ENCODE peak calls at places on chromosome 18, in nine cellular contexts. J is CD4-positive, alpha-beta T cell; I is RWPE1; Z is GM23248; R is right lobe of liver; M is kidney; B is fibroblast of lung; L is dorsolateral prefrontal cortex; N is HepG2. Q is an unnamed sample.

GRCh38 chr18:22563098-22563707 is 145.5 kb upstream of the CTAGE1 start:
- DNase-seq in J (no peak), I (peak), Z (peak), R (no peak), M (no peak), B (peak), L (no peak), N (peak), Q (no peak)

GRCh38 chr18:2914185-2914584 is 67.4 kb downstream of the EMILIN2 start:
- DNase-seq in J (no peak), I (no peak), Z (no peak), R (no peak), M (peak), B (no peak), L (no peak), N (no peak), Q (no peak)

GRCh38 chr18:14945984-14946383 is 198.0 kb downstream of the ANKRD30B start:
- DNase-seq in J (no peak), I (no peak), Z (peak), R (no peak), M (no peak), B (no peak), L (no peak), N (no peak), Q (no peak)

GRCh38 chr18:8703181-8703638 is 2.1 kb upstream of the MTCL1 start:
- DNase-seq in J (no peak), I (no peak), Z (no peak), R (no peak), M (no peak), B (no peak), L (no peak), N (no peak), Q (no peak)

GRCh38 chr18:7598167-7599062 is 31.3 kb downstream of the PTPRM start:
- DNase-seq in J (no peak), I (no peak), Z (peak), R (no peak), M (no peak), B (peak), L (no peak), N (no peak), Q (no peak)

GRCh38 chr18:21110667-21111350 is 804 bp downstream of the ROCK1 start:
- DNase-seq in J (peak), I (no peak), Z (peak), R (peak), M (peak), B (peak), L (peak), N (no peak), Q (peak)

GRCh38 chr18:8424917-8425725 is 184.1 kb upstream of the RAB12 start:
- DNase-seq in J (no peak), I (peak), Z (peak), R (no peak), M (no peak), B (peak), L (no peak), N (peak), Q (no peak)

GRCh38 chr18:79425573-79425895 is 29.8 kb downstream of the NFATC1 start:
- DNase-seq in J (no peak), I (no peak), Z (no peak), R (no peak), M (peak), B (no peak), L (no peak), N (no peak), Q (no peak)

GRCh38 chr18:54269924-54270844 is 867 bp downstream of the POLI start:
- DNase-seq in J (peak), I (no peak), Z (peak), R (peak), M (no peak), B (peak), L (no peak), N (peak), Q (no peak)

DNA sequence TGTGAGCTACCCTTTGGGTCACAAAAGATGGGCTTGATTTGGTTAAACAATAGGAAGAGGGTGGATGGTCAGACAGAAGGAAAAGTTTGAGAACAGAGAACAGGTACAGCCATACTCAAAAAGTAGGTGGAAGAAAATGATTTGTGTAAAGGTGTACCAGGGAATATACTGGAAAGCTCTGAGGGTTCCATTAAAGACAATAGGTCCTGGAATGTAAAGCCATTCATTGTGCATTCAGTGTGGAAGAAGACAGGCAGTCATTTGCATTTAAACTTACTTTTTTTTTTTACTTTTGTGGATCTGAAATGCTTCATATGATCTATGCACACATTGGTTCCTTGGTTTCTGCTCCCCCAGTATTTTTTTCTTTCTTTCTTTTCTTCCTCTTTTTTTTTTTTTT is 581.4 kb upstream of the PIK3C3 start:
- DNase-seq in J (no peak), I (no peak), Z (no peak), R (no peak), M (no peak), B (no peak), L (no peak), N (no peak), Q (no peak)
- H3K27ac ChIP-seq in J (no peak), I (no peak), Z (no peak), R (no peak), M (no peak), B (no peak), L (no peak), N (no peak), Q (no peak)

GRCh38 chr18:48529796-48530195 is 9.0 kb upstream of the CTIF start:
- DNase-seq in J (no peak), I (peak), Z (peak), R (no peak), M (no peak), B (peak), L (no peak), N (no peak), Q (no peak)
- H3K27ac ChIP-seq in J (no peak), I (no peak), Z (peak), R (no peak), M (no peak), B (no peak), L (no peak), N (no peak), Q (no peak)

DNA sequence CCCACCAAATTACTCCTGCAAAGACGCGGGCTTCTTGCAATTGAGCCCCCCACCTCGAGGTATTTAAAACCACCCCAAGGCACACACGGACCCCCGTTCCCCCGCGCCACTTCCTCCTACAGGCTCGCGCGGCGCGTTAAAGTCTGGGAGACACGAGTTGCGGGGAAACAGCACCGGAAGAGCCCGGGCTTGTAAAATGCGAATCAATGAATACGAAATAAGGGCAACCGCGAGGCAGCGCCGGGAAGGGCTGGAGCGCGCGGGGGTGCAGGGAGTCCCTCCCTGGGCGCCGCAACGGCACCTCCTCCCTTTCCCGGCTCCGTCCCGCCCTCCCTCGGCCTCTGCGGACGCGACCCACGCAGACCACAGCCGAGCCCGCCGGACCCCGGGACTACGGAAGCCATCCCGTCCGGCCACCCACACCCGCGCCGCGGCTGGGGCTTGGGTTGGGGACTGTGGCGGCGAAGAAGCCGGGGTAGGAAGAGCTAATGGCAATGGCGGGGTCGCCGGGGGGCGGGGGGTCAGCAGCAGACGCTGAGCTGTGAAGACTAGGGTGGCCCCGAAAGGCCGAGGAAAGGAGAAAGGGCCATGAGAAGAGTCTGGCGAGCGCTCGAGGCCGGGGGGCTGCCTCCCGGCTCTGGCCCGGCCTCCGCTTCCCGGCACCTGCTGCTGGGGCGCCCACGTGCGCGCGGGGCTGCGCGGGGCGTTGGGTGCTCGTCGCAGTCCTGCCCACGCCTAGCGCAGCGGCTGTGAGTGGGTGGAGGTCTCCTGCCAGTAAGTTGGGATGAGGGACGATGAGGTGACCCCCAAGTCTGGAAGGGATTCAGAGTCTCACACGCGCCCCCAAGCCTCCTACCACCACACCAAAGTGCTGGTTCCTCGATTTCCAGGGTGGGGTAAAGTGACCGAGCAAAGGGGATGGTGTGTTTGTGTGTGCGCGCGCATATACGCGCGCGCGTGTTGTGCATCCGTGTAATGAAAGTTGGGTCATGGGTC is 1.2 kb upstream of the NETO1 start:
- DNase-seq in J (no peak), I (peak), Z (no peak), R (no peak), M (no peak), B (no peak), L (no peak), N (no peak), Q (no peak)
- H3K27ac ChIP-seq in J (no peak), I (no peak), Z (no peak), R (no peak), M (no peak), B (no peak), L (peak), N (no peak), Q (no peak)

GRCh38 chr18:73235921-73236320 is 368.1 kb upstream of the NETO1 start:
- DNase-seq in J (no peak), I (no peak), Z (peak), R (no peak), M (no peak), B (peak), L (no peak), N (no peak), Q (no peak)
- H3K27ac ChIP-seq in J (no peak), I (no peak), Z (peak), R (no peak), M (no peak), B (no peak), L (no peak), N (no peak), Q (no peak)

GRCh38 chr18:26470011-26470637 is 78.2 kb downstream of the KCTD1 start:
- DNase-seq in J (no peak), I (no peak), Z (no peak), R (no peak), M (no peak), B (peak), L (no peak), N (no peak), Q (no peak)

GRCh38 chr18:26474542-26474941 is 73.8 kb downstream of the KCTD1 start:
- DNase-seq in J (no peak), I (no peak), Z (no peak), R (no peak), M (no peak), B (no peak), L (no peak), N (no peak), Q (no peak)

GRCh38 chr18:26473721-26474120 is 74.6 kb downstream of the KCTD1 start:
- DNase-seq in J (no peak), I (no peak), Z (no peak), R (no peak), M (no peak), B (no peak), L (no peak), N (no peak), Q (no peak)

GRCh38 chr18:26471027-26471426 is 77.3 kb downstream of the KCTD1 start:
- DNase-seq in J (no peak), I (no peak), Z (no peak), R (no peak), M (no peak), B (peak), L (no peak), N (no peak), Q (no peak)

DNA sequence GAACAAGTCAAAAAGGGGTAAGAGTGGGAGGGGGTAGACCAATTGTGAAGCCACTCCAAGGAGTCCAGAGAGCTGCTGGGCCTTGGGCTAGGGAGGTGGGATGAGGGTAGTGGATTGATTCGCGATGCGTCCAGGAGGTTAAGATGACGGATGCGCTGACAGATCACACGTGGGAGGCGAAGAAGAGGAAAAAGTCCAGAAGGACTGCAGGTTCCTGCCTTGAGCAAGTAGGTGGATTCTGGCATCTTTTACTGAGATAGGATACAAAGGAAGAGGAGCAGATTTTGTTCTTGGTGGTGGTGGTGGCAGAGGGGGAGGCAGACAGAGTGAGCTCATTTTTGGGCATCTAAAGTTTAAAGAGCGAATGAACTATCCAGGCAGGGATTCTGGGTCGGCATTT is 76.5 kb downstream of the KCTD1 start:
- DNase-seq in J (no peak), I (no peak), Z (no peak), R (no peak), M (no peak), B (no peak), L (no peak), N (no peak), Q (no peak)
- H3K27ac ChIP-seq in J (no peak), I (no peak), Z (no peak), R (no peak), M (no peak), B (no peak), L (peak), N (no peak), Q (no peak)

Q was measured in caudate nucleus.